ENCODE peak calls at places on chromosome 9, in four cellular contexts. One of them, this sample, is unnamed.

GRCh38 chr9:110095776-110096175 is 112.2 kb downstream of the C9orf152 start:
- DNase-seq in H9: no peak
- DNase-seq in IMR-90: peak; percentile 70
- DNase-seq in H1: no peak
- DNase-seq in this sample: no peak

GRCh38 chr9:26264709-26265601 is 586.7 kb upstream of the TUSC1 start:
- DNase-seq in H9: no peak
- DNase-seq in H1: no peak
- DNase-seq in IMR-90: peak; percentile 93
- DNase-seq in this sample: peak; percentile 57

GRCh38 chr9:105063665-105064247 is 135.8 kb upstream of the ABCA1 start:
- DNase-seq in H1: no peak
- DNase-seq in IMR-90: peak; percentile 95
- DNase-seq in H9: no peak
- DNase-seq in this sample: no peak

GRCh38 chr9:91089405-91090131 is 272.1 kb downstream of the AUH start:
- DNase-seq in IMR-90: peak; percentile 73
- DNase-seq in H9: no peak
- DNase-seq in H1: no peak
- DNase-seq in this sample: peak; percentile 66

GRCh38 chr9:126558051-126558665 is 55.6 kb upstream of the LMX1B start:
- DNase-seq in H1: peak; percentile 29
- DNase-seq in IMR-90: peak; percentile 22
- DNase-seq in H9: peak; percentile 83
- DNase-seq in this sample: peak; percentile 68

GRCh38 chr9:123081824-123082223 is 48.4 kb downstream of the GPR21 start:
- DNase-seq in H9: no peak
- DNase-seq in H1: no peak
- DNase-seq in IMR-90: peak; percentile 55
- DNase-seq in this sample: peak; percentile 69

GRCh38 chr9:111598730-111599091 is 736 bp downstream of the PTGR1 start:
- DNase-seq in H9: no peak
- DNase-seq in H1: no peak
- DNase-seq in IMR-90: peak; percentile 62
- DNase-seq in this sample: peak; percentile 29

GRCh38 chr9:16514131-16514530 is 356.3 kb downstream of the BNC2 start:
- DNase-seq in H1: no peak
- DNase-seq in IMR-90: no peak
- DNase-seq in H9: peak; percentile 44
- DNase-seq in this sample: peak; percentile 41

GRCh38 chr9:127942152-127943010 is 4.7 kb upstream of the DPM2 start:
- DNase-seq in IMR-90: peak; percentile 54
- DNase-seq in H1: no peak
- DNase-seq in H9: peak; percentile 86
- DNase-seq in this sample: peak; percentile 77

GRCh38 chr9:8486095-8486494 is 686.5 kb upstream of the DMAC1 start:
- DNase-seq in H1: peak; percentile 50
- DNase-seq in H9: peak; percentile 62
- DNase-seq in IMR-90: no peak
- DNase-seq in this sample: peak; percentile 83

GRCh38 chr9:34988218-34989055 is 1.1 kb upstream of the DNAJB5 start:
- DNase-seq in H1: no peak
- DNase-seq in IMR-90: no peak
- DNase-seq in H9: peak; percentile 50
- DNase-seq in this sample: peak; percentile 53

GRCh38 chr9:114451707-114452031 is 53.6 kb downstream of the WHRN start:
- DNase-seq in IMR-90: no peak
- DNase-seq in H1: no peak
- DNase-seq in H9: peak; percentile 1
- DNase-seq in this sample: no peak

GRCh38 chr9:93601063-93601462 is 24.7 kb downstream of the PHF2 start:
- DNase-seq in H1: no peak
- DNase-seq in IMR-90: no peak
- DNase-seq in H9: no peak
- DNase-seq in this sample: no peak

GRCh38 chr9:129938291-129938979 is 103.2 kb downstream of the USP20 start:
- DNase-seq in H9: no peak
- DNase-seq in IMR-90: peak; percentile 84
- DNase-seq in H1: no peak
- DNase-seq in this sample: no peak

GRCh38 chr9:16131269-16131668 is 578.4 kb downstream of the CCDC171 start:
- DNase-seq in H9: peak; percentile 36
- DNase-seq in IMR-90: peak; percentile 67
- DNase-seq in H1: no peak
- DNase-seq in this sample: peak; percentile 77

GRCh38 chr9:114321759-114322158 is 1.1 kb upstream of the ORM1 start:
- DNase-seq in H1: no peak
- DNase-seq in IMR-90: peak; percentile 78
- DNase-seq in H9: no peak
- DNase-seq in this sample: no peak

GRCh38 chr9:116191757-116192415 is 38.3 kb downstream of the PAPPA start:
- DNase-seq in H9: peak; percentile 40
- DNase-seq in IMR-90: no peak
- DNase-seq in H1: no peak
- DNase-seq in this sample: peak; percentile 30

GRCh38 chr9:134490446-134490845 is 151.2 kb upstream of the COL5A1 start:
- DNase-seq in H9: no peak
- DNase-seq in IMR-90: no peak
- DNase-seq in H1: no peak
- DNase-seq in this sample: no peak
- H3K56ac ChIP-seq in H9: no peak overlapping the region
- H3K56ac ChIP-seq in IMR-90: no peak overlapping the region
- H3K56ac ChIP-seq in H1: no peak overlapping the region
- H3K56ac ChIP-seq in this sample: no peak overlapping the region

GRCh38 chr9:5510991-5511390 is 660 bp downstream of the PDCD1LG2 start:
- DNase-seq in H9: no peak
- DNase-seq in IMR-90: peak; percentile 41
- DNase-seq in H1: no peak
- DNase-seq in this sample: no peak

GRCh38 chr9:5511476-5511875 is 1.1 kb downstream of the PDCD1LG2 start:
- DNase-seq in H1: no peak
- DNase-seq in IMR-90: no peak
- DNase-seq in H9: no peak
- DNase-seq in this sample: no peak

GRCh38 chr9:5513966-5514365 is 3.6 kb downstream of the PDCD1LG2 start:
- DNase-seq in IMR-90: no peak
- DNase-seq in H1: no peak
- DNase-seq in H9: no peak
- DNase-seq in this sample: no peak

GRCh38 chr9:5511935-5512580 is 1.7 kb downstream of the PDCD1LG2 start:
- DNase-seq in H1: no peak
- DNase-seq in IMR-90: no peak
- DNase-seq in H9: no peak
- DNase-seq in this sample: no peak

DNA sequence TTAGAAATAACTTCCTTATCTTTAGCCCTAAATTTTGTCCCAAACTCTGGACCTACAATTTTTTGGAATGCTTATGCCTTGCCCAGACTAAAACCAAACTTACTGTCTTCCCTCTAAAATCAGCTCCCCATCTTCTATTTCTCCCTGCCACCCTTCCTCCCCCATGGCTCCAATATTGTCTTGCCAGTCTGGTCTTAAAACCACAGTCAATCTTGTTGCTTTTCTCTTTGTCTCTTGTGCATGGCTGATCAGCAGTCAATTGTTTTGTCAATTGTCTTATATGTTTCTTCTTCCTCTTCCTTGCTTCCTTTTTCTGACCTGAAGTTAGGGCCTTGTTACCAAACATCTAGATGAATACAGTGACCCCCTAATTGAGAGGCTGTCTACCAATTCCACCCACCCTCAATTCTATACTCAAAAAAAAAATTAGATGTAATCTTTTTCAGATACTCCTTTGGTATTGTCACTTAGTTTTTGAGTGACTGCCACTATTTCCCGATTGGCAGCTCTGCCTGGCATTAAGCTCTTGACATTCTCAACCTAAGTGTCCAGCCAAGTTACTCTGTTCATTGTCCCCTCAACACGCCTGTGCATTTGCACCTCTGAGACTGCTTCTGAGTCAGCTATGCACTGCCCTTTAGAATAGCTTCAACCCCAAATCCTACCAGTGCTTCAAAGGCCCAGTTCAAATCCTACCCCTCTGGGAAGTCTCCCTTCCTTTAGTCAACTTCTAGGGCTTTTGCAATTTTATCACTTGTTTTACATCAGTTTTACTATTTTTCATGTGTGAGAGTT is 2.5 kb downstream of the PDCD1LG2 start:
- DNase-seq in H1: no peak
- DNase-seq in IMR-90: no peak
- DNase-seq in H9: no peak
- DNase-seq in this sample: no peak
- H3K4me2 ChIP-seq in H1: no peak overlapping the region
- H3K4me2 ChIP-seq in IMR-90: peak overlapping the region; percentile 72
- H3K4me2 ChIP-seq in H9: no peak overlapping the region
- H3K4me2 ChIP-seq in this sample: no peak overlapping the region

GRCh38 chr9:132240860-132241482 is 79.1 kb downstream of the NTNG2 start:
- DNase-seq in IMR-90: peak; percentile 85
- DNase-seq in H9: peak; percentile 100
- DNase-seq in H1: peak; percentile 96
- DNase-seq in this sample: peak; percentile 98

GRCh38 chr9:132238992-132239391 is 77.1 kb downstream of the NTNG2 start:
- DNase-seq in H1: no peak
- DNase-seq in IMR-90: no peak
- DNase-seq in H9: no peak
- DNase-seq in this sample: no peak

GRCh38 chr9:132241483-132241839 is 79.6 kb downstream of the NTNG2 start:
- DNase-seq in H1: no peak
- DNase-seq in H9: no peak
- DNase-seq in IMR-90: no peak
- DNase-seq in this sample: no peak

GRCh38 chr9:132239518-132239917 is 77.7 kb downstream of the NTNG2 start:
- DNase-seq in IMR-90: no peak
- DNase-seq in H1: no peak
- DNase-seq in H9: no peak
- DNase-seq in this sample: no peak

DNA sequence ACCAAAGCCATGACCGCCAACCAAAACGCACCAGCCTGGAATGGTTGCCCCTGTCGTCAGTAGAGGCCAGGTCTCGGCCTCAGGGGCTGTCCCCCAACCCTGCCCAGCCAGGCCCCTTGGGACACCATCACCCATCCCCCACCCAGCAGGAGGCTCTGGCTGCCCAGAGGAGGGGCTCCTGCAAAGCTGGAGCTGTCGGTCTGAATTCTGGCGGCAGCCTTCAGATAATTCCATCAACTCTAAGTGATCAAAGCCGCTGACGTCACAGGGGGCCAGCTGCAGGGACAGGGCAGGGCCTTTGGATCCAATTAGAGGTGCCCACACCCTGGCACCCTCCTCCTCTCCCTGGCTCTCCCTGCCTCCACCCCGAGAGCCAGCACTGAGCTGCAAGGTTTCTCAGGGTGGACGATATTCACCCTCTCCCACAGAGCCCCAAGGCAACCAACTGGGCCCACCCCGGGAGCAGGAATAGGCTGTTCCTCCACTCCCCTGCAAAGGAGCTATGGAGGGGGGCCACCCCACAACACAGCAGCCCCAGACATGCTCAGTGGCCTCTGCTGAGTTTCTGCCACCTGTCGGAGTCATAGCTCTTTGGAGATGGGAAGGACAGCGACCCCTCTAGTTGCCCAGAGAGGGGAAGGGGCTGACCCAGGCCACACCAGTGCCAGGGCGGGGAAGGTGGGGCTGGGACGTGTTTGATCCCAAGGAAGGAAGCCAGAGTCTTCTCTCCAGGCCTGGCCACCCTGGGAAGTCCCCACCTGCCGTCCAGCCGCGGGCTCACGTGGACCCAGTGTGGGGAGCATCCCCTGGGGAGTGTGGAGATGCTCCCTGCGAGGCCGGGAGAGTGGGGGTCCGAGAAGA is 78.4 kb downstream of the NTNG2 start:
- DNase-seq in IMR-90: no peak
- DNase-seq in H9: peak; percentile 62
- DNase-seq in H1: no peak
- DNase-seq in this sample: no peak
- H3K23ac ChIP-seq in IMR-90: no peak overlapping the region
- H3K23ac ChIP-seq in H9: no peak overlapping the region
- H3K23ac ChIP-seq in H1: no peak overlapping the region
- H3K23ac ChIP-seq in this sample: no peak overlapping the region

DNA sequence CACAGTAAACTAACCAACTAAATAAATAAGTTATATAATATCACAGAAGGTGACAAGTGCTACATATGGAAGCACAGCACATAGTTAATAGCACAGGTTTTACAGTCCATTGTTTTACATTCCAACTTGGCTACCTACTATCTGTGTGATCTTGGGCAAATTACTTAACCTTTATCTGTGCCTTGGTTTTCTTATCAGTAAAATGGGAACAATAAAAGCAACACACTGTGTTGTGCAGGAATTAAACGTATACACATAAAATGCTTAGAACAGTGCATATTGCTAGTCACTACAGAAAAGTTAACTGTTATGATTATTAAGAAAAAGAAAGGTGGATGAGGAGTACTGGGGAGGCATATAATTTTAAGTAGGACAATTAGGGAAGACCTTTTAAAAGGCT is 42.8 kb upstream of the GOLGA1 start:
- DNase-seq in IMR-90: no peak
- DNase-seq in H1: no peak
- DNase-seq in H9: no peak
- DNase-seq in this sample: no peak
- H3K56ac ChIP-seq in IMR-90: no peak overlapping the region
- H3K56ac ChIP-seq in H1: no peak overlapping the region
- H3K56ac ChIP-seq in H9: no peak overlapping the region
- H3K56ac ChIP-seq in this sample: no peak overlapping the region

DNA sequence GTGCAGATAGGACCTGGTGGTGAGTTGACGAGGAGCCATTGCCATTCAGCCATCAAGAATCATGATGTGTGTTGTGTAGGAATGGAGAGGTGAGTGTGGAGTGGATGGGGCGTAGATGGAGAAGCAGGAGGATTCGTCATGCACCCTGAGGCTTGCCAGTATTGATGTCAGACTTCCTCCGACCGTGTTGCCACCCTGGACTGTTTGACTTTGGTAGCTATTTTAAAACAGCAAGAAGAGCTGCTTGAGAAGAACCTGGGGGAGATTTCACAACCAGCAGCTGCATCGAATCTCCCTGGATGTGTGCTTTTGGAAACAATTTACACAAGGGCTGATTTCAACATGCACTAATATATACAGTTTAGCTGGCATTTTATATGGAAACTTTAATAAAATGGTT is 64.3 kb downstream of the TMC1 start:
- DNase-seq in H9: no peak
- DNase-seq in IMR-90: peak; percentile 83
- DNase-seq in H1: no peak
- DNase-seq in this sample: no peak
- H3K4me2 ChIP-seq in H9: no peak overlapping the region
- H3K4me2 ChIP-seq in IMR-90: peak overlapping the region; percentile 2
- H3K4me2 ChIP-seq in H1: no peak overlapping the region
- H3K4me2 ChIP-seq in this sample: no peak overlapping the region

GRCh38 chr9:118959366-118959765 is 409.9 kb downstream of the BRINP1 start:
- DNase-seq in H9: no peak
- DNase-seq in H1: no peak
- DNase-seq in IMR-90: no peak
- DNase-seq in this sample: no peak
- H3K23ac ChIP-seq in H9: no peak overlapping the region
- H3K23ac ChIP-seq in H1: no peak overlapping the region
- H3K23ac ChIP-seq in IMR-90: no peak overlapping the region
- H3K23ac ChIP-seq in this sample: no peak overlapping the region